ENCODE peak calls at places on chromosomes 3 and 15, in six cellular contexts. H, Y, O, C, A and Z are unnamed samples.

GRCh38 chr15:57517027-57517671 is 74.6 kb upstream of the MYZAP start:
- DNase-seq in H (no peak), Y (no peak), O (no peak), C (no peak), A (no peak), Z (no peak)

GRCh38 chr3:130757751-130758150 is 11.1 kb upstream of the PIK3R4 start:
- DNase-seq in H (no peak), Y (no peak), O (no peak), C (no peak), A (no peak), Z (no peak)

GRCh38 chr3:120126016-120126415 is 31.8 kb upstream of the GSK3B start:
- DNase-seq in H (no peak), Y (no peak), O (no peak), C (no peak), A (no peak), Z (no peak)

GRCh38 chr15:101563397-101563796 is 73.9 kb upstream of the PCSK6 start:
- DNase-seq in H (no peak), Y (no peak), O (no peak), C (no peak), A (no peak), Z (no peak)

GRCh38 chr15:52529289-52529929 is 729 bp upstream of the MYO5A start:
- DNase-seq in H (peak; percentile 88), Y (no peak), O (no peak), C (peak; percentile 25), A (no peak), Z (no peak)

GRCh38 chr3:67083277-67083676 is 85.2 kb downstream of the KBTBD8 start:
- DNase-seq in H (peak; percentile 55), Y (no peak), O (no peak), C (no peak), A (no peak), Z (no peak)

GRCh38 chr3:191387441-191388077 is 57.2 kb upstream of the UTS2B start:
- DNase-seq in H (no peak), Y (no peak), O (no peak), C (no peak), A (no peak), Z (no peak)

GRCh38 chr3:11288786-11289637 is 16.8 kb downstream of the ATG7 start:
- DNase-seq in H (no peak), Y (no peak), O (no peak), C (peak; percentile 47), A (no peak), Z (no peak)

GRCh38 chr3:155745795-155746550 is 1.1 kb upstream of the PLCH1 start:
- DNase-seq in H (no peak), Y (no peak), O (no peak), C (peak; percentile 35), A (peak; percentile 32), Z (peak; percentile 41)

GRCh38 chr15:65409284-65409631 is 13.5 kb downstream of the IGDCC4 start:
- DNase-seq in H (no peak), Y (no peak), O (no peak), C (no peak), A (no peak), Z (no peak)

GRCh38 chr3:135444058-135444457 is 521.5 kb upstream of the PPP2R3A start:
- DNase-seq in H (no peak), Y (no peak), O (no peak), C (no peak), A (no peak), Z (no peak)

GRCh38 chr15:61070111-61070901 is 158.8 kb downstream of the RORA start:
- DNase-seq in H (no peak), Y (no peak), O (no peak), C (no peak), A (no peak), Z (no peak)

GRCh38 chr15:61063875-61064320 is 165.2 kb downstream of the RORA start:
- DNase-seq in H (no peak), Y (no peak), O (no peak), C (no peak), A (no peak), Z (no peak)

GRCh38 chr15:61064653-61065052 is 164.4 kb downstream of the RORA start:
- DNase-seq in H (no peak), Y (no peak), O (no peak), C (no peak), A (no peak), Z (no peak)

GRCh38 chr15:61069369-61070075 is 159.6 kb downstream of the RORA start:
- DNase-seq in H (no peak), Y (no peak), O (no peak), C (no peak), A (no peak), Z (no peak)
- H3K4me3 ChIP-seq in H (no peak overlapping the region), Y (no peak overlapping the region), O (no peak overlapping the region), C (no peak overlapping the region), A (no peak overlapping the region), Z (no peak overlapping the region)

GRCh38 chr3:8761866-8762265 is 7.5 kb downstream of the OXTR start:
- DNase-seq in H (no peak), Y (no peak), O (no peak), C (no peak), A (no peak), Z (no peak)

GRCh38 chr3:8766148-8766547 is 3.3 kb downstream of the OXTR start:
- DNase-seq in H (no peak), Y (no peak), O (no peak), C (no peak), A (no peak), Z (no peak)

GRCh38 chr3:8762607-8763377 is 6.6 kb downstream of the OXTR start:
- DNase-seq in H (no peak), Y (no peak), O (no peak), C (no peak), A (no peak), Z (no peak)

GRCh38 chr3:8765528-8765927 is 3.9 kb downstream of the OXTR start:
- DNase-seq in H (no peak), Y (no peak), O (no peak), C (no peak), A (no peak), Z (no peak)

GRCh38 chr3:8764528-8764927 is 4.9 kb downstream of the OXTR start:
- DNase-seq in H (no peak), Y (no peak), O (no peak), C (no peak), A (no peak), Z (no peak)
- TF ChIP-seq CTCF in H (no peak), Y (no peak), O (no peak), C (no peak), A (no peak), Z (no peak)

GRCh38 chr15:68235022-68235421 is 5.5 kb upstream of the CLN6 start:
- DNase-seq in H (no peak), Y (no peak), O (no peak), C (no peak), A (no peak), Z (no peak)
- H3K4me1 ChIP-seq in H (peaks cover 4% of the 10 kb centered on the region), Y (peaks cover 3% of the 10 kb centered on the region), O (no peaks in the 10 kb centered on the region), C (peaks cover 35% of the 10 kb centered on the region), A (peaks cover 29% of the 10 kb centered on the region), Z (no peaks in the 10 kb centered on the region)

GRCh38 chr3:106589306-106589942 is 720.6 kb upstream of the CBLB start:
- DNase-seq in H (no peak), Y (no peak), O (no peak), C (no peak), A (no peak), Z (no peak)
- H3K4me3 ChIP-seq in H (no peak overlapping the region), Y (no peak overlapping the region), O (no peak overlapping the region), C (no peak overlapping the region), A (no peak overlapping the region), Z (no peak overlapping the region)

GRCh38 chr15:34619151-34619550 is 35.7 kb upstream of the GOLGA8B start:
- DNase-seq in H (no peak), Y (no peak), O (no peak), C (no peak), A (no peak), Z (no peak)

GRCh38 chr15:34616613-34617012 is 33.2 kb upstream of the GOLGA8B start:
- DNase-seq in H (no peak), Y (no peak), O (no peak), C (peak; percentile 31), A (no peak), Z (no peak)

GRCh38 chr15:34620122-34620521 is 36.7 kb upstream of the GOLGA8B start:
- DNase-seq in H (no peak), Y (no peak), O (no peak), C (no peak), A (no peak), Z (no peak)

GRCh38 chr15:34620814-34621213 is 37.4 kb upstream of the GOLGA8B start:
- DNase-seq in H (no peak), Y (no peak), O (no peak), C (no peak), A (no peak), Z (no peak)

DNA sequence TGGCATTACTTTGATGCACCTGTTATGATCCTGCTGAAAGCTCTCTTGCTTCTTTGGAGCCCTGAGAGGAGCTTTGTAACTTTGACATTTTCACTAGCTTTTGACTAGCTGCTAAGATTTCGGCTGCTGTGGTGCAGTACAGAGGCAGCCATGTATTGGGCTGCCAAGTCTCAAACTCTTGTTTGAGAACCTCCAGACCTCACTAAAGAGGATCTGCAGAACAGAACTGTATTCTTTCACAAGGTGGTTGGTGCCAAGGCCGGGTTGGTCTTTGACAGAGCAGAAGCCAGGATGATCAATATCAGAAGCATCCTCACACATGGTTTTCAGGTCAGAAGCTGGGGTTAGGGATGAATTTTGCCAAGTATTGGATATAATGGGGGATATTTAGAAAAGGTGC is 34.6 kb upstream of the GOLGA8B start:
- DNase-seq in H (no peak), Y (no peak), O (no peak), C (no peak), A (no peak), Z (no peak)
- TF ChIP-seq CTCF in H (no peak), Y (no peak), O (no peak), C (no peak), A (no peak), Z (no peak)

DNA sequence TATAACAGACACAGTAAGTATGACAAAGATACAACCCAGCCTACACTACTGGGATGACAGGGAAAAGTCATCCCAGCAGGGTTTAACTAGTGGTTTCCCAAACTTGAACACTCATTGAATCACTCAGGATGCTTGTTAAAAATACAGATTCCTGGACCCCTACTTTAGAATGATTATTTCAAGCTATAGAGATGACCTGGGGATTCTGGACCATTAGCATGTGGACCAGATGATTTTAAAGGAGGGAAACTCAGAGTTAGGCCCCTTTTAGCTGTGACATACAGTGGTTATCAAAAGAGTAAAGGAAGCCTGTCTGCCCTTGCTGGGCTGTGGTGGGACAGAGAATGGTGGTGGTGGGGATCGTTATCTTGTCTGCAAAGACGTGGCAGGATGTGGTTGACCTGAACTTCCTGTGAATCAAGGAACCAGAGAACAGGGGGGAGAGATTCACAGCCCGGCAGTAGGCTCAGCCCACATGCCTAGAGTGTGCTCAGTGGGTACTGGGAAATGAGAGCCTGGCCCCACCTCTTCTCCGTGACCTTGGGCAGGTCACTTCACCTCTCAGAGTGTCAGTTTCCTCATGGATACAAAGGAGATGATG is 306.3 kb downstream of the RPLP1 start:
- DNase-seq in H (peak; percentile 88), Y (no peak), O (no peak), C (no peak), A (peak; percentile 64), Z (peak; percentile 54)
- H3K4me1 ChIP-seq in H (peaks cover 81% of the 10 kb centered on the region), Y (no peaks in the 10 kb centered on the region), O (no peaks in the 10 kb centered on the region), C (peaks cover 4% of the 10 kb centered on the region), A (peaks cover 59% of the 10 kb centered on the region), Z (peaks cover 3% of the 10 kb centered on the region)

DNA sequence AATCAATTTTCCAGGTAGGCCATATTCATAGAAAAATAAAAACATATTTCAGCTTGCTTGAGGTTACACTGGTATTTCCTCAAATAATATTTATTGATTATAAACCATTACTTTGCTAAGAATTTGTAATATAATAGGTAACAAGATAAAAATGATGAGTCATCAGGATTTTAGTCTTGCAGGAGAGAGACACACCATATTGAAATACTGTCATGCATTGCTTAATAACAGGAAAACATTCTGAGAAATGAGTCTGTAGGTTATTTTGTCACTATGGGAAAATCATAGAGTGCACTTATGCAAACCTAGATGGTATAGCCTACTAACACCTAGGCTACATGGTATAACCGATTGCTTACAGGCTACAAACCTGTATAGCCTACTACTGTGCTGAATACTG is 990.5 kb downstream of the OTOL1 start:
- DNase-seq in H (no peak), Y (no peak), O (no peak), C (no peak), A (no peak), Z (no peak)
- H3K4me3 ChIP-seq in H (no peak overlapping the region), Y (no peak overlapping the region), O (no peak overlapping the region), C (no peak overlapping the region), A (no peak overlapping the region), Z (no peak overlapping the region)